ENCODE peak calls at places on chromosomes 7 and 10, in six cellular contexts. One of them, this sample, is unnamed.

GRCh38 chr10:71347587-71348395 is 28.7 kb downstream of the SLC29A3 start:
- DNase-seq in BJ: no peak
- DNase-seq in H9: no peak
- DNase-seq in non-pigmented ciliary epithelial cell: no peak
- DNase-seq in posterior cingulate gyrus: no peak
- DNase-seq in Kasumi-1: no peak
- DNase-seq in this sample: no peak

GRCh38 chr7:6307762-6308161 is 35.3 kb upstream of the CYTH3 start:
- DNase-seq in BJ: no peak
- DNase-seq in H9: peak
- DNase-seq in non-pigmented ciliary epithelial cell: no peak
- DNase-seq in Kasumi-1: no peak
- DNase-seq in posterior cingulate gyrus: no peak
- DNase-seq in this sample: no peak

GRCh38 chr7:37480642-37481041 is 32.0 kb upstream of the ELMO1 start:
- DNase-seq in posterior cingulate gyrus: no peak
- DNase-seq in Kasumi-1: no peak
- DNase-seq in BJ: no peak
- DNase-seq in non-pigmented ciliary epithelial cell: no peak
- DNase-seq in H9: no peak
- DNase-seq in this sample: no peak

GRCh38 chr10:59718246-59718645 is 8.6 kb upstream of the SLC16A9 start:
- DNase-seq in posterior cingulate gyrus: no peak
- DNase-seq in Kasumi-1: no peak
- DNase-seq in BJ: no peak
- DNase-seq in H9: no peak
- DNase-seq in non-pigmented ciliary epithelial cell: no peak
- DNase-seq in this sample: no peak

GRCh38 chr10:43294241-43294658 is 27.4 kb upstream of the RASGEF1A start:
- DNase-seq in BJ: no peak
- DNase-seq in Kasumi-1: no peak
- DNase-seq in posterior cingulate gyrus: no peak
- DNase-seq in H9: no peak
- DNase-seq in non-pigmented ciliary epithelial cell: no peak
- DNase-seq in this sample: no peak

GRCh38 chr7:20435305-20435704 is 104.6 kb downstream of the ITGB8 start:
- DNase-seq in non-pigmented ciliary epithelial cell: peak
- DNase-seq in Kasumi-1: no peak
- DNase-seq in H9: no peak
- DNase-seq in BJ: peak
- DNase-seq in posterior cingulate gyrus: no peak
- DNase-seq in this sample: no peak

GRCh38 chr10:57579926-57580325 is 687.8 kb downstream of the IPMK start:
- DNase-seq in BJ: no peak
- DNase-seq in H9: peak
- DNase-seq in Kasumi-1: peak
- DNase-seq in posterior cingulate gyrus: no peak
- DNase-seq in non-pigmented ciliary epithelial cell: no peak
- DNase-seq in this sample: peak

GRCh38 chr7:91557789-91558396 is 293.7 kb downstream of the FZD1 start:
- DNase-seq in H9: no peak
- DNase-seq in BJ: peak
- DNase-seq in posterior cingulate gyrus: no peak
- DNase-seq in Kasumi-1: no peak
- DNase-seq in non-pigmented ciliary epithelial cell: peak
- DNase-seq in this sample: peak

GRCh38 chr7:18356195-18356645 is 139.3 kb upstream of the HDAC9 start:
- DNase-seq in posterior cingulate gyrus: no peak
- DNase-seq in H9: no peak
- DNase-seq in BJ: peak
- DNase-seq in non-pigmented ciliary epithelial cell: no peak
- DNase-seq in Kasumi-1: peak
- DNase-seq in this sample: peak

GRCh38 chr7:131517218-131517923 is 39.1 kb downstream of the PODXL start:
- DNase-seq in H9: no peak
- DNase-seq in non-pigmented ciliary epithelial cell: no peak
- DNase-seq in posterior cingulate gyrus: no peak
- DNase-seq in Kasumi-1: no peak
- DNase-seq in BJ: no peak
- DNase-seq in this sample: no peak

This sample was measured in HFF-Myc.